ENCODE peak calls at places on chromosomes 4 and X, in six cellular contexts. X is fibroblast of lung, P is H1, S is hepatocyte, N is mammary epithelial cell, L is GM23248. I is an unnamed sample.

GRCh38 chrX:153969904-153970397 is 1.7 kb downstream of the HCFC1 start:
- DNase-seq in X (peak; percentile 64), P (no peak), S (no peak), N (peak; percentile 20), L (peak; percentile 52), I (peak; percentile 18)

GRCh38 chrX:10014462-10015373 is 47.6 kb downstream of the CLDN34 start:
- DNase-seq in X (peak; percentile 90), P (peak; percentile 38), S (peak; percentile 91), N (peak; percentile 77), L (peak; percentile 87), I (peak; percentile 73)

GRCh38 chrX:119870626-119871131 is 854 bp downstream of the RNF113A start:
- DNase-seq in X (peak; percentile 14), P (no peak), S (peak; percentile 34), N (peak; percentile 3), L (peak; percentile 56), I (no peak)

GRCh38 chrX:434946-435345 is 48.2 kb upstream of the PPP2R3B start:
- DNase-seq in X (no peak), P (no peak), S (no peak), N (no peak), L (no peak), I (no peak)

GRCh38 chr4:17766826-17767458 is 14.5 kb downstream of the FAM184B start:
- DNase-seq in X (no peak), P (no peak), S (no peak), N (no peak), L (no peak), I (no peak)

GRCh38 chr4:8380511-8381415 is 59.8 kb downstream of the ACOX3 start:
- DNase-seq in X (no peak), P (no peak), S (no peak), N (no peak), L (no peak), I (no peak)

GRCh38 chr4:21769404-21770147 is 179.0 kb downstream of the KCNIP4 start:
- DNase-seq in X (peak; percentile 69), P (no peak), S (no peak), N (peak; percentile 80), L (peak; percentile 70), I (peak; percentile 89)

GRCh38 chr4:140740422-140740821 is 15.8 kb downstream of the TBC1D9 start:
- DNase-seq in X (no peak), P (no peak), S (no peak), N (no peak), L (no peak), I (no peak)

GRCh38 chrX:18873189-18873791 is 110.6 kb downstream of the PHKA2 start:
- DNase-seq in X (peak; percentile 65), P (no peak), S (no peak), N (peak; percentile 81), L (peak; percentile 80), I (peak; percentile 69)

GRCh38 chrX:70552174-70552704 is 107.6 kb downstream of the DLG3 start:
- DNase-seq in X (peak; percentile 5), P (no peak), S (no peak), N (no peak), L (no peak), I (no peak)

GRCh38 chr4:177235026-177235425 is 74.6 kb upstream of the NEIL3 start:
- DNase-seq in X (peak; percentile 78), P (no peak), S (no peak), N (peak; percentile 55), L (peak; percentile 78), I (peak; percentile 95)

GRCh38 chr4:7872264-7872771 is 67.3 kb downstream of the AFAP1 start:
- DNase-seq in X (peak; percentile 97), P (no peak), S (peak; percentile 19), N (no peak), L (peak; percentile 94), I (peak; percentile 96)

GRCh38 chr4:173231916-173232315 is 63.3 kb downstream of the GALNT7 start:
- DNase-seq in X (peak; percentile 40), P (no peak), S (peak; percentile 24), N (peak; percentile 32), L (peak; percentile 9), I (no peak)

GRCh38 chrX:108701633-108702032 is 34.7 kb downstream of the IRS4 start:
- DNase-seq in X (no peak), P (no peak), S (no peak), N (no peak), L (no peak), I (no peak)

GRCh38 chrX:140502491-140503229 is 2.2 kb downstream of the SOX3 start:
- DNase-seq in X (no peak), P (no peak), S (no peak), N (no peak), L (peak; percentile 31), I (no peak)
- TF ChIP-seq EZH2 in X (no peak), P (peak; percentile 37), S (peak; percentile 87), N (no peak), L (peak; percentile 6), I (peak; percentile 5)

GRCh38 chr4:20251796-20252655 is at the start of gene SLIT2:
- DNase-seq in X (peak; percentile 81), P (no peak), S (peak; percentile 92), N (peak; percentile 55), L (peak; percentile 88), I (peak; percentile 56)
- TF ChIP-seq EZH2 in X (no peak), P (no peak), S (no peak), N (no peak), L (no peak), I (no peak)

GRCh38 chr4:110611968-110612447 is 10.9 kb downstream of the PITX2 start:
- DNase-seq in X (no peak), P (no peak), S (no peak), N (no peak), L (no peak), I (no peak)
- TF ChIP-seq EZH2 in X (no peak), P (peak; percentile 73), S (no peak), N (peak; percentile 62), L (no peak), I (peak; percentile 83)

GRCh38 chr4:4860803-4861591 is 1.5 kb downstream of the MSX1 start:
- DNase-seq in X (no peak), P (no peak), S (peak; percentile 53), N (no peak), L (peak; percentile 77), I (no peak)

GRCh38 chr4:4860381-4860802 is 927 bp downstream of the MSX1 start:
- DNase-seq in X (no peak), P (no peak), S (peak; percentile 22), N (no peak), L (no peak), I (no peak)

GRCh38 chr4:4859010-4859798 is at the start of gene MSX1:
- DNase-seq in X (peak; percentile 69), P (peak; percentile 79), S (peak; percentile 94), N (peak; percentile 82), L (peak; percentile 96), I (peak; percentile 67)

GRCh38 chr4:4858527-4858926 is 938 bp upstream of the MSX1 start:
- DNase-seq in X (no peak), P (no peak), S (no peak), N (no peak), L (no peak), I (no peak)

GRCh38 chr4:4859799-4860380 is 425 bp downstream of the MSX1 start:
- DNase-seq in X (no peak), P (no peak), S (peak; percentile 28), N (no peak), L (peak; percentile 66), I (no peak)
- TF ChIP-seq EZH2 in X (no peak), P (no peak), S (no peak), N (no peak), L (no peak), I (no peak)

GRCh38 chr4:1604706-1605205 is 79.4 kb downstream of the FAM53A start:
- DNase-seq in X (no peak), P (no peak), S (no peak), N (no peak), L (no peak), I (no peak)
- TF ChIP-seq EZH2 in X (no peak), P (no peak), S (no peak), N (no peak), L (no peak), I (peak; percentile 24)

GRCh38 chr4:112516401-112517066 is 554 bp upstream of the NEUROG2 start:
- DNase-seq in X (no peak), P (no peak), S (no peak), N (no peak), L (no peak), I (no peak)

GRCh38 chr4:112514079-112514448 is 1.9 kb downstream of the NEUROG2 start:
- DNase-seq in X (no peak), P (no peak), S (no peak), N (no peak), L (no peak), I (no peak)

GRCh38 chr4:112514449-112515277 is 1.3 kb downstream of the NEUROG2 start:
- DNase-seq in X (no peak), P (no peak), S (peak; percentile 28), N (no peak), L (no peak), I (no peak)

GRCh38 chr4:112516076-112516385 is at the start of gene NEUROG2:
- DNase-seq in X (no peak), P (no peak), S (no peak), N (no peak), L (no peak), I (no peak)

GRCh38 chr4:112515278-112516075 is 503 bp downstream of the NEUROG2 start:
- DNase-seq in X (no peak), P (no peak), S (peak; percentile 46), N (peak; percentile 47), L (peak; percentile 62), I (peak; percentile 17)
- TF ChIP-seq EZH2 in X (peak; percentile 98), P (peak; percentile 80), S (no peak), N (peak; percentile 85), L (peak; percentile 57), I (peak; percentile 65)

GRCh38 chr4:57163530-57164459 is 53.6 kb upstream of the IGFBP7 start:
- DNase-seq in X (peak; percentile 71), P (peak; percentile 83), S (peak; percentile 91), N (peak; percentile 74), L (peak; percentile 90), I (peak; percentile 73)
- TF ChIP-seq EZH2 in X (no peak), P (no peak), S (no peak), N (no peak), L (no peak), I (no peak)

I was measured in astrocyte.